ENCODE peak calls at places on chromosomes 1 and 21, in nine cellular contexts. A is SHP77; M is GM03348; V is activated T-helper 2 cell treated with anti-CD3 and anti-CD28 coated beads, Interferon-gamma antibody, Interleukin-2, Interleukin-4, amounts not matched to agents 10 μg/mL and 5 μg/mL and 100 μg/mL, durations not matched to agents 14 hours and 24 hours and 36 hours; R is cardiac fibroblast; H is posterior cingulate gyrus; K is lower lobe of right lung; W is glutamatergic neuron; Y is GOT3. N is an unnamed sample.

GRCh38 chr1:37449936-37450335 is 24.4 kb upstream of the ZC3H12A start:
- DNase-seq in A (no peak), M (no peak), V (no peak), R (no peak), H (no peak), K (peak), W (no peak), Y (no peak), N (no peak)

GRCh38 chr1:93475691-93476090 is 27.8 kb downstream of the FNBP1L start:
- DNase-seq in A (no peak), M (no peak), V (no peak), R (no peak), H (no peak), K (no peak), W (no peak), Y (no peak), N (no peak)

GRCh38 chr1:5811419-5811818 is 180.8 kb downstream of the NPHP4 start:
- DNase-seq in A (peak), M (no peak), V (no peak), R (no peak), H (no peak), K (no peak), W (peak), Y (no peak), N (no peak)

GRCh38 chr21:38311765-38312164 is 55.0 kb downstream of the KCNJ15 start:
- DNase-seq in A (peak), M (no peak), V (no peak), R (no peak), H (no peak), K (no peak), W (no peak), Y (no peak), N (no peak)

GRCh38 chr1:10823000-10823401 is 26.6 kb upstream of the CASZ1 start:
- DNase-seq in A (no peak), M (no peak), V (no peak), R (no peak), H (no peak), K (no peak), W (no peak), Y (no peak), N (peak)

GRCh38 chr1:14543191-14543849 is 55.2 kb upstream of the KAZN start:
- DNase-seq in A (no peak), M (peak), V (no peak), R (peak), H (no peak), K (no peak), W (no peak), Y (no peak), N (no peak)

GRCh38 chr1:65170511-65171142 is 22.6 kb downstream of the AK4 start:
- DNase-seq in A (no peak), M (peak), V (no peak), R (peak), H (no peak), K (no peak), W (no peak), Y (no peak), N (peak)

GRCh38 chr1:162916407-162916806 is 55.4 kb upstream of the CCDC190 start:
- DNase-seq in A (no peak), M (peak), V (no peak), R (peak), H (no peak), K (no peak), W (no peak), Y (no peak), N (no peak)

GRCh38 chr1:169119405-169119804 is 12.9 kb downstream of the ATP1B1 start:
- DNase-seq in A (no peak), M (peak), V (no peak), R (peak), H (no peak), K (no peak), W (no peak), Y (no peak), N (no peak)

GRCh38 chr1:177800386-177801058 is 169.3 kb downstream of the SEC16B start:
- DNase-seq in A (no peak), M (peak), V (no peak), R (no peak), H (no peak), K (no peak), W (no peak), Y (no peak), N (no peak)

GRCh38 chr1:68313736-68314594 is 81.6 kb upstream of the WLS start:
- DNase-seq in A (peak), M (no peak), V (no peak), R (peak), H (no peak), K (no peak), W (no peak), Y (no peak), N (no peak)

GRCh38 chr1:22773981-22774471 is 63.4 kb downstream of the EPHB2 start:
- DNase-seq in A (no peak), M (peak), V (no peak), R (peak), H (no peak), K (no peak), W (no peak), Y (no peak), N (peak)

GRCh38 chr1:171743014-171743870 is 1.4 kb upstream of the VAMP4 start:
- DNase-seq in A (peak), M (peak), V (no peak), R (peak), H (no peak), K (no peak), W (no peak), Y (no peak), N (peak)

GRCh38 chr1:20166047-20166446 is 19.8 kb upstream of the UBXN10 start:
- DNase-seq in A (no peak), M (no peak), V (no peak), R (no peak), H (no peak), K (no peak), W (no peak), Y (no peak), N (peak)

GRCh38 chr1:235295902-235296350 is 32.1 kb downstream of the ARID4B start:
- DNase-seq in A (no peak), M (no peak), V (no peak), R (peak), H (no peak), K (no peak), W (no peak), Y (no peak), N (no peak)

GRCh38 chr1:54819195-54819536 is 18.0 kb upstream of the TTC22 start:
- DNase-seq in A (no peak), M (no peak), V (no peak), R (no peak), H (no peak), K (no peak), W (no peak), Y (no peak), N (no peak)

GRCh38 chr1:32197074-32197473 is 3.3 kb upstream of the CCDC28B start:
- DNase-seq in A (no peak), M (no peak), V (no peak), R (no peak), H (no peak), K (no peak), W (no peak), Y (no peak), N (no peak)

GRCh38 chr1:24893431-24893830 is 36.6 kb downstream of the RUNX3 start:
- DNase-seq in A (no peak), M (no peak), V (no peak), R (no peak), H (peak), K (peak), W (no peak), Y (no peak), N (no peak)

GRCh38 chr21:41624674-41625310 is 116.8 kb upstream of the TMPRSS2 start:
- DNase-seq in A (no peak), M (no peak), V (no peak), R (no peak), H (no peak), K (no peak), W (no peak), Y (no peak), N (no peak)

GRCh38 chr1:241802849-241803248 is 45.2 kb upstream of the EXO1 start:
- DNase-seq in A (no peak), M (no peak), V (no peak), R (no peak), H (no peak), K (no peak), W (no peak), Y (no peak), N (no peak)

GRCh38 chr1:153352523-153352922 is 3.9 kb upstream of the PGLYRP4 start:
- DNase-seq in A (peak), M (peak), V (peak), R (peak), H (peak), K (peak), W (peak), Y (peak), N (peak)

GRCh38 chr1:116538527-116538926 is 32.3 kb downstream of the CD58 start:
- DNase-seq in A (no peak), M (peak), V (peak), R (peak), H (no peak), K (no peak), W (no peak), Y (no peak), N (no peak)

GRCh38 chr1:214123061-214123784 is 135.4 kb downstream of the PROX1 start:
- DNase-seq in A (peak), M (peak), V (no peak), R (peak), H (peak), K (no peak), W (peak), Y (no peak), N (peak)

GRCh38 chr1:45913925-45914501 is 110.6 kb downstream of the MAST2 start:
- DNase-seq in A (no peak), M (no peak), V (no peak), R (no peak), H (no peak), K (no peak), W (no peak), Y (no peak), N (no peak)

GRCh38 chr1:211643324-211644212 is 31.9 kb downstream of the NEK2 start:
- DNase-seq in A (peak), M (no peak), V (no peak), R (no peak), H (no peak), K (peak), W (no peak), Y (no peak), N (no peak)

GRCh38 chr1:109255097-109255651 is 5.8 kb downstream of the CELSR2 start:
- DNase-seq in A (peak), M (no peak), V (no peak), R (no peak), H (no peak), K (no peak), W (peak), Y (no peak), N (no peak)